ENCODE peak calls at places on chromosomes 3 and 15, in four cellular contexts. L is HL-60, C is K562, M is GM12878. R is an unnamed sample.

GRCh38 chr3:185582871-185583270 is 3.2 kb upstream of the SENP2 start:
- DNase-seq in L (no peak), C (no peak), M (peak), R (peak)

GRCh38 chr3:132660745-132661067 is 577 bp downstream of the UBA5 start:
- DNase-seq in L (no peak), C (no peak), M (no peak), R (no peak)

GRCh38 chr3:197748597-197749314 is 927 bp upstream of the FYTTD1 start:
- DNase-seq in L (no peak), C (no peak), M (no peak), R (no peak)

GRCh38 chr3:128482857-128483656 is 9.9 kb downstream of the GATA2 start:
- DNase-seq in L (no peak), C (peak), M (no peak), R (no peak)

GRCh38 chr3:194874206-194874605 is 188.5 kb downstream of the FAM43A start:
- DNase-seq in L (no peak), C (no peak), M (no peak), R (no peak)

GRCh38 chr3:178536271-178537079 is at the start of gene KCNMB2:
- DNase-seq in L (no peak), C (no peak), M (no peak), R (no peak)

GRCh38 chr15:94692697-94693096 is 461.3 kb downstream of the MCTP2 start:
- DNase-seq in L (no peak), C (no peak), M (no peak), R (no peak)

GRCh38 chr3:17195192-17195611 is 310.4 kb downstream of the PLCL2 start:
- DNase-seq in L (no peak), C (no peak), M (peak), R (peak)

GRCh38 chr15:65305144-65305758 is 774 bp downstream of the RNU5B-1 start:
- DNase-seq in L (no peak), C (peak), M (no peak), R (no peak)

GRCh38 chr3:169836058-169836941 is 23.6 kb upstream of the LRRC34 start:
- DNase-seq in L (no peak), C (no peak), M (peak), R (no peak)

GRCh38 chr3:155382396-155383042 is 89.0 kb upstream of the STRIT1 start:
- DNase-seq in L (peak), C (peak), M (no peak), R (no peak)

GRCh38 chr3:33115024-33115768 is 1.4 kb downstream of the CRTAP start:
- DNase-seq in L (peak), C (peak), M (no peak), R (no peak)

GRCh38 chr15:48520376-48521155 is 124.9 kb downstream of the FBN1 start:
- DNase-seq in L (no peak), C (no peak), M (no peak), R (no peak)

GRCh38 chr15:68592054-68592453 is 13.3 kb downstream of the CORO2B start:
- DNase-seq in L (no peak), C (no peak), M (no peak), R (no peak)

GRCh38 chr3:43372809-43373587 is 86.7 kb downstream of the SNRK start:
- DNase-seq in L (no peak), C (no peak), M (no peak), R (no peak)

GRCh38 chr3:61802772-61803171 is 241.4 kb downstream of the PTPRG start:
- DNase-seq in L (no peak), C (no peak), M (no peak), R (no peak)

GRCh38 chr15:25679964-25680658 is 183.0 kb downstream of the ATP10A start:
- DNase-seq in L (no peak), C (no peak), M (no peak), R (no peak)

GRCh38 chr15:83685864-83686263 is 31.9 kb downstream of the ADAMTSL3 start:
- DNase-seq in L (no peak), C (no peak), M (no peak), R (no peak)

GRCh38 chr15:66535056-66535455 is 29.9 kb downstream of the ZWILCH start:
- DNase-seq in L (no peak), C (no peak), M (no peak), R (no peak)

GRCh38 chr15:90067953-90068613 is 34.2 kb downstream of the IDH2 start:
- DNase-seq in L (no peak), C (no peak), M (no peak), R (no peak)

GRCh38 chr15:90072978-90073640 is 29.2 kb downstream of the IDH2 start:
- DNase-seq in L (no peak), C (no peak), M (no peak), R (no peak)

GRCh38 chr15:90074023-90074422 is 28.2 kb downstream of the IDH2 start:
- DNase-seq in L (no peak), C (no peak), M (no peak), R (no peak)

GRCh38 chr15:90074916-90075315 is 27.4 kb downstream of the IDH2 start:
- DNase-seq in L (no peak), C (no peak), M (no peak), R (no peak)

GRCh38 chr15:90071220-90071807 is 31.0 kb downstream of the IDH2 start:
- DNase-seq in L (peak), C (peak), M (peak), R (peak)
- TF ChIP-seq POLR2AphosphoS5 in L (no peak), C (no peak), M (no peak), R (no peak)

GRCh38 chr15:42611532-42611931 is 36.1 kb downstream of the STARD9 start:
- DNase-seq in L (no peak), C (no peak), M (no peak), R (no peak)
- TF ChIP-seq SPI1 in L (no peak), C (no peak), M (no peak), R (no peak)

DNA sequence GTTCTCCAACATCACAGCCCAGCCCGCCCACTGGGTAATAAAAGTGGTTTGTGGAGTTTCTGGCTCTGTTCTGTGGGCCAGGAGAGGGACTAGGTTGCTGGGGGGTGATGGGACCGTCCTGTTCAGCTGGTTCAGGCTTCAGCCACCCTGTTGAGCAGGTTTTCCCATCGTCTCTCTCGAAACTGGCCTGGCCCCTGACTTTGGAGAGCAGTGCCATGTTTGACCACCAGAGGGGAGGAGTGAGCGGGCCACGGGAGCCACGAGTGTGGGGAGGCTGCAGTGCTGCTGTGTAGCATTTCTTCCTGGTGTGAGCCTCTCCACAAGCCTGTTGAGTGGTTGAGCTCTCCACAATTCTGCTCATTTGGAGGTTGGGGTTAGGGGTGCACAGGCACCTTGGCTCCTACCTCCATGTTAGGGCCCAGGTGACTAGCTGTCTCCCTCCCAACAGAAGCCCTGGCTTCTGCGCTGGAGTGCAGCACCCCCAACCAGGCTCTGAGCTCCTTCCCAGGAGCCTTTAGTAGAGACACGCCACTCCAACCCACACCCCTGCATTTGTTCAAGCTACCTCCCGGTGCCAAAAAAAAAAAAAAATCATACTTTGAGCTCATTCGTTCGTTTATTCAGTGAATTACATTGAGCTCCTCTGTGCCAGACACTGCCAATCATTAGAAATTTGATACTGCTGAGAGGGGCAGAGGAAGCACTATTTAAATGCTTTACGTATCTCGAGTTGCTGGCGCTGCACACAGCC is 13.9 kb downstream of the SPINT1 start:
- DNase-seq in L (peak), C (peak), M (no peak), R (peak)
- TF ChIP-seq POLR2AphosphoS5 in L (no peak), C (no peak), M (no peak), R (no peak)

GRCh38 chr3:66365023-66365581 is 135.7 kb downstream of the LRIG1 start:
- DNase-seq in L (no peak), C (no peak), M (no peak), R (no peak)

GRCh38 chr3:66367979-66368378 is 132.8 kb downstream of the LRIG1 start:
- DNase-seq in L (no peak), C (no peak), M (no peak), R (no peak)

GRCh38 chr3:66362541-66362941 is 138.3 kb downstream of the LRIG1 start:
- DNase-seq in L (no peak), C (no peak), M (no peak), R (no peak)

GRCh38 chr3:66366747-66367146 is 134.1 kb downstream of the LRIG1 start:
- DNase-seq in L (no peak), C (no peak), M (no peak), R (no peak)

GRCh38 chr3:66363133-66363532 is 137.7 kb downstream of the LRIG1 start:
- DNase-seq in L (no peak), C (no peak), M (no peak), R (no peak)
- TF ChIP-seq SPI1 in L (no peak), C (no peak), M (no peak), R (no peak)

DNA sequence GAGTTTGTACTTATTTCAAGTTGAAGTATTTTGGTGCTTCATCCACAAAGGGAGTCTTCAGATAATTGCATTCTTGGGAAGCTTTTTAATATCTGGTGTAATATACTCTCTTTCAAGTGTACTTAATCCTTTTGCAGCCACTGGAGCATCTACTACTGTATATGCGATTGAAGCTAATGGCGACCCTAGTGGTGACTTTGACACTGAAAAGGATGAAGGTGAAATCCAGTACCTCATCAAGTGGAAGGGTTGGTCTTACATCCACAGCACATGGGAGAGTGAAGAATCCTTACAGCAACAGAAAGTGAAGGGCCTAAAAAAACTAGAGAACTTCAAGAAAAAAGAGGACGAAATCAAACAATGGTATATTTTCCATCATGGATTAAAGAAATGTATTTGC is 42.6 kb downstream of the CHD2 start:
- DNase-seq in L (no peak), C (no peak), M (no peak), R (no peak)
- TF ChIP-seq POLR2AphosphoS5 in L (no peak), C (no peak), M (no peak), R (no peak)

DNA sequence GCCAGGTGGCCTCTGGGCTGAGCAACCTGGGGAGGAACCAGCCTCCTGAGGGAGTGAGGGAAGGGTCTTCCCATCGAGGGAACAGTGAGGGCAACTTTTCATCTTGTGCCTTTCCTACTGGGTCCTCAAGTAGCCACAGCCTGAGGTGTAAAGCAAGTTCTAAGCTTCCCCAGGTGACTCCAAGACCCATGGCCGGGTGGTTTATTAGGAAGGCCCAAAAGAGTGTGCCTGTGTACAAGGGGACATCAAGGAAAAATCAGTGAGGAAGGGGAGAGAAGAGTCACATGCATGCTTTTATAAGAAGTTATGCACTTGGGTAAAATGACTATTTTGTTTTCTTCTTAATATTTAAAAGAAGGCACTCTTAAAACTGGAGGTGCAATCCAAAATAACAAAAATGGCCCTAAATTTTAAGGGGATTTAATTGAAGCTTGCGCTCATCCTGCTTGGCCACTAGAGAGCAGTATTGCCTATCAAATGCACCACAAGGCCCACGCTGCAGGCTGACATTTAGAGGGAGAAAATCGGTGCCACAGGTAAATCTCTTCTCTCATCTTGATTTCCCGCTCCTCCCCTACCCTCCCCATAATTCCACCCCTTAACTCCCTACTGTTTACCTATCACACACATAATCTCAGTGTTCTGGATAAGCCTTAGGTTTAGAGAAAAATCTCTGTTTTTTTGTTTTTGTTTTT is 6.7 kb downstream of the NANOGP8 start:
- DNase-seq in L (peak), C (peak), M (no peak), R (peak)
- TF ChIP-seq SPI1 in L (no peak), C (no peak), M (no peak), R (no peak)

DNA sequence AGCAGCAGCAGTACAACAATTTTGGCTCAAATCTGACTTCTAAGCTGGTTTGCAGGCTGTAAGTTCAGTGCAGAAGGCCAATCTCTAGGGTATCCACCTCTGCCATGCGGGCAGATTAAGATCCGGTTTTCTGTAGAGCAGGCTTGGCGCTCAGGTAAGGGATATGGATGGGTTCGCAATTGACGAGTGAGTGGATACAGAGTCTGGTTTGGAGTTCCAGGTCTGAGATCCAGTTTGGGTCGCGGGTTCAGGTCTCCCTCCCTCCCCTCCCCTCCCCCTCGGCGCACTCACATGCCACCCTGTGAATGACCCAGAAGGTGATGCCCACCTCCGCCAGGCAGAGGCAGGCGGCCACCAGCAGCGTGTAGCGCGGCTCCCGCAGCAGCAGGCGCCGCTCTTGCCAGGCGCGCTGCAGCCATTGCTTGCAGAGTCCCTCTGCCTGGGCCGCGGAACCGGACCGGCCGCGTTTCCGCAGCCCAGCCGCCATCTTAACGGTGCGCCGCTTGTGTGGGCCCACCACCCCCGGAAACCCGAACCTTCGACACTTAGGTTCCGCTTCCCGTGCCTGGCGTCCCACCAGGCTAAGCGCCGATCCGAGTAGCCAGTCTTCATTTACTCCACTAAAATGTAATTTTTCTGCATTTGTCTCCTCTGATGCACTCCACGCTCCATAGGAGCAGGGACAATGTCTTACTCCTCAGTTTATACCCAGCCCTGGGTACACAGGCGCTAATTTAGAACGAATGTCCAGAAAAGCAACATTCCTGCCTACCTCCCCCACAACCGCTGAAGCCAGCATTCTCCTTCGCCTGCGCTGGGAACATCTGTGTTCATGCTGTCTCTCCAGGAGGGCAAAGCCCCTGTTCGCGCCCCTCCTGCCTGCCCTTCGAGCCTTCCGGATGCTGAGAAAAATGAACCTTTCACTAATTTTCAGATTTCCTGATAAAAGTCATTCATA is at the start of gene ALG3:
- DNase-seq in L (peak), C (peak), M (peak), R (peak)
- TF ChIP-seq POLR2AphosphoS5 in L (peak), C (peak), M (peak), R (peak)

GRCh38 chr3:8529197-8529637 is 27.6 kb downstream of the LMCD1 start:
- DNase-seq in L (no peak), C (no peak), M (no peak), R (no peak)

GRCh38 chr3:8529738-8530525 is 28.3 kb downstream of the LMCD1 start:
- DNase-seq in L (peak), C (no peak), M (no peak), R (no peak)

GRCh38 chr3:8537440-8537839 is 35.8 kb downstream of the LMCD1 start:
- DNase-seq in L (no peak), C (no peak), M (no peak), R (no peak)

GRCh38 chr3:8536106-8537052 is 34.8 kb downstream of the LMCD1 start:
- DNase-seq in L (no peak), C (no peak), M (no peak), R (no peak)

DNA sequence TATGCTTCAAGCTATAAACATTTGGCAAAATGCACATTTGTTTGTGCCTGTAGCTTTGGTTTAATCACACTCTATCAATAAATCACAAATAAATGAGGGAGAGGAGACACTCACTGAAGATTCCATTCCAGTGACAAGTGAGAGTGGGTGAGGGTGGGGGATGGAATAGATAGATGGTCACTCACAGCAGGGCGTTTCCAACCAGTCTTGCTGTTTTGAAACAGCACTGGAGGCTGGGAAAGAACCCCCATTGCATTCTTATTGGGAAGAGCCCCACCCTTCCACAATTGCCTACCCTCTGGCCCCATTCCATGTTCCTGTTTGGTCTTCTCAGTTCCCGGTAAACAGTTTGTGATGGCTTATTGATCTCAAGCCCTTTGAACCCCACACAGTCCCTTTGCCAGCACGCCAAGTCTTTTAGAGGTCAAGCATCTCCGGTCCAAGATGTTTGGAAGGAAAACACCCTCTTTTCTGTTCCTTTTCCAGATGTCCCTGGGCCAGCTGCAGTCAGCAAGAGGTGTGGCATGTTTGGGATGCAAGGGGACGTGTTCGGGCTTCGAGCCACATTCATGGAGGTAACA is 30.7 kb downstream of the LMCD1 start:
- DNase-seq in L (no peak), C (no peak), M (no peak), R (no peak)
- TF ChIP-seq SPI1 in L (no peak), C (no peak), M (no peak), R (no peak)

DNA sequence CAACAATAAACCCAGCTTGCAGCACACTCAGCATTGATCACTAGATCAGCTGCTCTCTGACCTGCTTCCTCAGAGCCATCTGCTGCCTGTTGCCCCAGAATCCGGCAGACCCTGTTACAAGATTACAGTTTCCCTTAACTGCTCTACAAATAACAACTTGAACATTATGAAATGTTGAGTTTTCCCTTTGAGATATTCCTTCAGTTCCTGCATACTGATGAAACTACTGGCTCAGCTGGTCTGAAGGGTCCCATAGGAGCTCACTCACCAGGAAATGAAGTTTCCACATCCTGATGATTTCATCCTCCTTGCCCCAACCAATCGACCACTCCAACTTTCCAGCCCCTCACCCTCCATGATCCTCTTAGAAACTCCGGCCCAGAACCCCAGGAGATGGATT is 281.9 kb downstream of the OCA2 start:
- DNase-seq in L (no peak), C (no peak), M (no peak), R (no peak)
- TF ChIP-seq POLR2AphosphoS5 in L (no peak), C (no peak), M (no peak), R (no peak)